ENCODE peak calls at places on chromosomes 1 and 21, in eight cellular contexts. K is MCF 10A, J is NCI-H345, Z is myocyte, G is NCI-H1930, C is T follicular helper cell, H is heart left ventricle, W is KG1. R is an unnamed sample.

GRCh38 chr1:48524892-48525467 is 53.0 kb upstream of the SPATA6 start:
- DNase-seq in C (no peak), G (no peak), Z (no peak), K (no peak), J (no peak), H (no peak), W (no peak), R (no peak)

GRCh38 chr1:117036018-117036421 is 24.1 kb upstream of the TTF2 start:
- DNase-seq in K (no peak), W (no peak), J (no peak), C (no peak), H (no peak), G (no peak), Z (no peak), R (no peak)

GRCh38 chr1:29519108-29519507 is 282.8 kb downstream of the PTPRU start:
- DNase-seq in Z (no peak), K (no peak), G (no peak), C (no peak), W (no peak), J (no peak), H (no peak), R (no peak)

GRCh38 chr1:245869847-245870246 is 637.2 kb downstream of the SMYD3 start:
- DNase-seq in C (no peak), K (no peak), H (no peak), Z (no peak), G (no peak), J (peak; percentile 6), W (no peak), R (no peak)

GRCh38 chr1:60857851-60858250 is 224.5 kb upstream of the NFIA start:
- DNase-seq in W (no peak), G (no peak), K (no peak), C (no peak), Z (peak; percentile 24), J (no peak), H (no peak), R (no peak)

GRCh38 chr1:173581384-173582078 is 21.3 kb downstream of the SLC9C2 start:
- DNase-seq in J (no peak), C (no peak), G (no peak), H (no peak), K (no peak), W (no peak), Z (no peak), R (no peak)

GRCh38 chr1:16241116-16241763 is 4.3 kb upstream of the CPLANE2 start:
- DNase-seq in K (no peak), W (no peak), Z (no peak), G (no peak), C (no peak), H (no peak), J (peak; percentile 29), R (no peak)

GRCh38 chr1:116806245-116806644 is 52.0 kb downstream of the CD2 start:
- DNase-seq in C (peak; percentile 31), W (no peak), H (no peak), J (no peak), G (no peak), Z (peak; percentile 83), K (no peak), R (no peak)

GRCh38 chr1:184299076-184299790 is 87.6 kb upstream of the C1orf21 start:
- DNase-seq in G (peak; percentile 90), H (no peak), J (peak; percentile 56), W (no peak), K (peak; percentile 17), Z (peak; percentile 54), C (no peak), R (no peak)

GRCh38 chr1:168717906-168718891 is 10.8 kb downstream of the DPT start:
- DNase-seq in C (no peak), W (no peak), Z (no peak), K (no peak), H (no peak), J (no peak), G (no peak), R (no peak)

GRCh38 chr1:91736999-91737615 is 148.8 kb downstream of the TGFBR3 start:
- DNase-seq in C (no peak), G (no peak), J (no peak), H (no peak), K (peak; percentile 89), W (no peak), Z (peak; percentile 76), R (peak; percentile 70)

GRCh38 chr1:24108334-24109165 is 3.4 kb downstream of the MYOM3 start:
- DNase-seq in G (no peak), H (no peak), J (no peak), Z (peak; percentile 80), W (no peak), K (peak; percentile 86), C (no peak), R (peak; percentile 48)

GRCh38 chr1:17586172-17586963 is 46.9 kb downstream of the ARHGEF10L start:
- DNase-seq in W (no peak), H (no peak), G (no peak), K (peak; percentile 78), J (no peak), Z (peak; percentile 86), C (no peak), R (no peak)

GRCh38 chr1:224739997-224740687 is 124.0 kb downstream of the CNIH3 start:
- DNase-seq in G (no peak), C (no peak), J (no peak), W (no peak), H (no peak), K (no peak), Z (no peak), R (no peak)

GRCh38 chr21:15706686-15707085 is 23.1 kb upstream of the USP25 start:
- DNase-seq in W (no peak), J (no peak), H (no peak), C (no peak), Z (peak; percentile 93), G (no peak), K (peak; percentile 75), R (no peak)

GRCh38 chr21:18608226-18608625 is 204.6 kb upstream of the TMPRSS15 start:
- DNase-seq in H (no peak), W (no peak), K (no peak), C (no peak), Z (no peak), J (peak; percentile 87), G (peak; percentile 79), R (no peak)

GRCh38 chr1:119935373-119935772 is 39.1 kb upstream of the ADAM30 start:
- DNase-seq in K (no peak), Z (no peak), W (no peak), G (no peak), H (no peak), J (peak; percentile 20), C (no peak), R (no peak)

GRCh38 chr21:44083631-44084291 is 23.4 kb upstream of the PWP2 start:
- DNase-seq in G (no peak), H (no peak), W (no peak), K (no peak), Z (no peak), J (no peak), C (peak; percentile 66), R (no peak)

GRCh38 chr21:35179990-35180557 is 131.0 kb upstream of the RUNX1 start:
- DNase-seq in Z (peak; percentile 97), H (no peak), G (no peak), K (peak; percentile 72), J (no peak), W (no peak), C (no peak), R (no peak)

GRCh38 chr1:79781261-79781660 is 774.7 kb upstream of the ADGRL4 start:
- DNase-seq in C (no peak), H (no peak), G (no peak), W (no peak), J (no peak), K (peak; percentile 1), Z (no peak), R (no peak)

GRCh38 chr1:36155560-36156328 is at the start of gene MAP7D1:
- DNase-seq in Z (peak; percentile 90), C (peak; percentile 82), J (peak; percentile 81), K (peak; percentile 83), G (peak; percentile 75), W (peak; percentile 74), H (peak; percentile 96), R (peak; percentile 86)

GRCh38 chr1:156813750-156814570 is 2.7 kb downstream of the SH2D2A start:
- DNase-seq in H (peak; percentile 84), K (peak; percentile 65), C (peak; percentile 70), Z (no peak), W (no peak), J (peak; percentile 30), G (peak; percentile 40), R (peak; percentile 49)

GRCh38 chr1:183267646-183268431 is 81.8 kb downstream of the LAMC2 start:
- DNase-seq in C (no peak), K (peak; percentile 98), Z (peak; percentile 46), G (no peak), W (no peak), J (no peak), H (no peak), R (no peak)

GRCh38 chr1:205775717-205776056 is 405 bp upstream of the RAB29 start:
- DNase-seq in C (no peak), W (no peak), J (no peak), H (no peak), K (peak; percentile 92), Z (no peak), G (no peak), R (no peak)

GRCh38 chr21:33261635-33262034 is 4.5 kb upstream of the IL10RB start:
- DNase-seq in Z (peak; percentile 70), J (no peak), H (no peak), G (no peak), W (no peak), C (no peak), K (peak; percentile 57), R (no peak)

GRCh38 chr1:66725885-66726665 is 26.2 kb upstream of the DYNLT5 start:
- DNase-seq in J (peak; percentile 68), W (peak; percentile 71), C (peak; percentile 3), K (peak; percentile 78), Z (peak; percentile 72), G (peak; percentile 31), H (no peak), R (peak; percentile 42)

R was measured in uterus.